ENCODE peak calls at places on chromosome 11, in seven cellular contexts. F is left lung, L is coronary artery, O is NB4, N is right lobe of liver, Z is HFFc6, B is H9. J is an unnamed sample.

GRCh38 chr11:5123802-5124521 is 14.2 kb downstream of the OR52A5 start:
- DNase-seq in F (no peak), L (no peak), O (peak), N (peak), Z (peak), B (peak), J (peak)

GRCh38 chr11:1102996-1103395 is 28.3 kb downstream of the MUC2 start:
- DNase-seq in F (peak), L (no peak), O (no peak), N (no peak), Z (no peak), B (no peak), J (no peak)

GRCh38 chr11:77152846-77153245 is 24.8 kb downstream of the MYO7A start:
- DNase-seq in F (no peak), L (no peak), O (no peak), N (no peak), Z (no peak), B (no peak), J (no peak)

GRCh38 chr11:109435121-109435742 is 13.2 kb downstream of the C11orf87 start:
- DNase-seq in F (no peak), L (no peak), O (no peak), N (no peak), Z (no peak), B (no peak), J (no peak)

GRCh38 chr11:2376751-2377451 is at the start of gene CD81:
- DNase-seq in F (peak), L (no peak), O (peak), N (peak), Z (no peak), B (peak), J (no peak)

GRCh38 chr11:62223095-62223494 is 14.6 kb downstream of the SCGB2A1 start:
- DNase-seq in F (no peak), L (no peak), O (no peak), N (no peak), Z (no peak), B (no peak), J (no peak)

GRCh38 chr11:113384551-113384950 is 3.0 kb upstream of the ANKK1 start:
- DNase-seq in F (no peak), L (no peak), O (no peak), N (no peak), Z (peak), B (peak), J (no peak)

GRCh38 chr11:105000167-105000566 is 22.8 kb downstream of the CASP5 start:
- DNase-seq in F (no peak), L (no peak), O (peak), N (no peak), Z (no peak), B (no peak), J (no peak)

GRCh38 chr11:123653997-123654565 is 343 bp downstream of the SCN3B start:
- DNase-seq in F (peak), L (no peak), O (peak), N (no peak), Z (no peak), B (peak), J (no peak)

GRCh38 chr11:128521697-128522062 is 65.7 kb downstream of the ETS1 start:
- DNase-seq in F (peak), L (peak), O (no peak), N (peak), Z (no peak), B (no peak), J (no peak)

GRCh38 chr11:17563961-17564686 is 17.1 kb downstream of the OTOG start:
- DNase-seq in F (no peak), L (peak), O (no peak), N (peak), Z (no peak), B (no peak), J (no peak)

GRCh38 chr11:7019500-7020182 is 505 bp downstream of the ZNF214 start:
- DNase-seq in F (peak), L (peak), O (no peak), N (peak), Z (no peak), B (peak), J (no peak)

GRCh38 chr11:13667795-13668101 is 720 bp upstream of the FAR1 start:
- DNase-seq in F (no peak), L (no peak), O (no peak), N (no peak), Z (no peak), B (no peak), J (no peak)

GRCh38 chr11:12182650-12183511 is 72.5 kb downstream of the MICAL2 start:
- DNase-seq in F (no peak), L (peak), O (peak), N (no peak), Z (peak), B (no peak), J (no peak)

GRCh38 chr11:2276280-2276998 is 6.1 kb upstream of the ASCL2 start:
- DNase-seq in F (no peak), L (peak), O (no peak), N (no peak), Z (no peak), B (no peak), J (peak)

GRCh38 chr11:35145249-35145648 is 6.3 kb downstream of the CD44 start:
- DNase-seq in F (no peak), L (no peak), O (peak), N (no peak), Z (no peak), B (no peak), J (no peak)

GRCh38 chr11:416757-417621 is 2.2 kb upstream of the SIGIRR start:
- DNase-seq in F (peak), L (no peak), O (peak), N (no peak), Z (no peak), B (peak), J (no peak)

GRCh38 chr11:104094576-104094975 is 58.1 kb downstream of the DDI1 start:
- DNase-seq in F (no peak), L (no peak), O (no peak), N (no peak), Z (peak), B (no peak), J (no peak)

GRCh38 chr11:128691802-128692749 is 1.8 kb upstream of the FLI1 start:
- DNase-seq in F (peak), L (no peak), O (no peak), N (no peak), Z (no peak), B (peak), J (no peak)

GRCh38 chr11:65316979-65317786 is 2.5 kb downstream of the CDC42EP2 start:
- DNase-seq in F (peak), L (no peak), O (no peak), N (peak), Z (peak), B (peak), J (no peak)

GRCh38 chr11:58796333-58797049 is 48.0 kb downstream of the GLYATL2 start:
- DNase-seq in F (no peak), L (no peak), O (no peak), N (peak), Z (no peak), B (no peak), J (no peak)

GRCh38 chr11:67732045-67732787 is 57.8 kb upstream of the ALDH3B2 start:
- DNase-seq in F (peak), L (no peak), O (no peak), N (no peak), Z (no peak), B (peak), J (no peak)
- TF ChIP-seq CTCF in F (peak), L (no peak), O (no peak), N (no peak), Z (peak), B (peak), J (no peak)

GRCh38 chr11:100863080-100863581 is 176.0 kb downstream of the ARHGAP42 start:
- DNase-seq in F (no peak), L (no peak), O (peak), N (no peak), Z (peak), B (no peak), J (no peak)
- TF ChIP-seq CTCF in F (no peak), L (no peak), O (no peak), N (no peak), Z (no peak), B (no peak), J (no peak)

DNA sequence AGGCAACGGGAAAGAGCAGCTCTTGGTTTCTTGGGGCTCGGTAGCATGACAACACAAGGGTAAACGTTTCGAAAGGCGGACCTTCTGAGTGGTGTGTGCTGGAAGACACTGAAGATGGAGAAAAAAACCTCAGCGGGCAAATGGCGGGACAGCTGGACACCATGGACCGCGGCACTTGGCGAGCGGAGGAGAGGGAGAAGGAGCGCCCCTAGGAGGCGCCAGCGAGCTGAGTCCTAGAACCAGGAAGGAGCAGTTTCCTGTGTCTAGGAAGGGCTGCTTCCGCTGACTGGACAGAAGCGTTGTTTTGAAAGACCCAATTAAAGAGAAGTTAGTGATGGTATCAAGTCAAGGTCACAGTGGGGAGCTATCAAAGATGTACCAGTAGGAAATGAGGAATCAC is 44.0 kb upstream of the OPCML start:
- DNase-seq in F (no peak), L (no peak), O (peak), N (no peak), Z (no peak), B (peak), J (no peak)
- TF ChIP-seq CTCF in F (no peak), L (no peak), O (peak), N (no peak), Z (no peak), B (peak), J (no peak)

DNA sequence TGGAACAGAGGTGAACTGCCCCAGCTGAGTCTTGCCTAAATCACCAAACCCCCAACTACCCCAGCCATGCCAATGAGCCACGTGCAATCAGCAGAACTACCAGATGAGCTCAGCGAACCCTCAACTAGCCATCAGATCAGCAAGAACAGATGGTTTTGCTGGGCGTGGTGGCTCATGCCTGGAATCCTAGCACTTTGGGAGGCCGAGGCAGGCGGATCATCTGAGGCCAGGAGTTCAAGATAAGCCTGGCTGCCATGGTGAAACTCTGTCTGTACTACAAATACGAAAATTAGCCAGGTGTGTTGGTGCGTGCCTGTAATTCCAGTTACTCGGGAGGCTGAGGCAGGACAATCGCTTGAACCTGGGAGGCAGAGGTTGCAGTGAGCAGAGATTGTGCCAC is 374.3 kb downstream of the NXPE2 start:
- DNase-seq in F (no peak), L (no peak), O (no peak), N (no peak), Z (no peak), B (no peak), J (no peak)
- TF ChIP-seq CTCF in F (no peak), L (no peak), O (no peak), N (no peak), Z (no peak), B (no peak), J (no peak)

DNA sequence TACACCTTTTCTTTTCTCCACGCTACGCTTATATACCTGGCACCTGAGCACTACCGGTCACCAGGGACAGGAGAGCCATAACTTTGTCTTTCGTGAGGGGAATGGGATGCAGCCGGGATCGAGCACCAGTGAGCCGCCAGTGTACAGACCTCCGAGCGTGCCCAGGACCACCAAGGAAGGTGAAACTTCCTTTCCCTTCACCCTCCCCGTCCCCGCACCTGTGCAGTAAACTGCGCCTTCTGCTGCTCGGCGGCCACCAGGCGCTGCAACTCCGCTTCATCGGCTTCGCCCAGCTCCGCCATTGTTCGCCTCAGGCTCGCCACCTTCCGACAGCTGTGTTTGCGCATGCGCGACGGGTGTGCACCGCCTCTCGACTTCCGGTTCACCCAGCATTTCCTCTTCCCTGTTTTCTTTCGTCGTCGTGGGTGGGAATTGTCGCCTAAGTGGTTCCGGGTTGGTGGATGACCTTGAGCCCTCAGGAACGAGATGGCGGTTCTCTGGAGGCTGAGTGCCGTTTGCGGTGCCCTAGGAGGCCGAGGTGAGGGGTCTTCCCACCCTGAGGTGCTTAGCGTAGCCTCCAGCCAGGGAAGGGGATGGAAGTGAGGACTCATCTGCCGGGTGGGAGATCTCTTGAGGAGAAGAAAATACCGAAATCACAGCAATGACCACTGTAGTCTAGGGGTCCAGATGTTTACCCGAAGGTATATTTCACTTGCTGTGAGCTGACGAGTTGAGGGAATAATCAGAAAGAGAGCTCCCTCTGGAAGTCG is at the start of the genes SDHD and TIMM8B:
- DNase-seq in F (peak), L (peak), O (peak), N (peak), Z (peak), B (peak), J (peak)
- TF ChIP-seq CTCF in F (no peak), L (no peak), O (no peak), N (peak), Z (peak), B (peak), J (peak)

GRCh38 chr11:3969200-3969599 is 113.7 kb downstream of the STIM1 start:
- DNase-seq in F (no peak), L (no peak), O (no peak), N (no peak), Z (no peak), B (no peak), J (no peak)

GRCh38 chr11:3969613-3970012 is 114.1 kb downstream of the STIM1 start:
- DNase-seq in F (no peak), L (no peak), O (no peak), N (no peak), Z (no peak), B (no peak), J (no peak)

GRCh38 chr11:3970101-3970500 is 114.6 kb downstream of the STIM1 start:
- DNase-seq in F (no peak), L (no peak), O (no peak), N (no peak), Z (no peak), B (no peak), J (no peak)

GRCh38 chr11:3972431-3972830 is 117.0 kb downstream of the STIM1 start:
- DNase-seq in F (no peak), L (no peak), O (no peak), N (no peak), Z (no peak), B (no peak), J (no peak)

GRCh38 chr11:3971756-3972404 is 116.4 kb downstream of the STIM1 start:
- DNase-seq in F (no peak), L (no peak), O (peak), N (no peak), Z (peak), B (no peak), J (no peak)
- TF ChIP-seq CTCF in F (no peak), L (no peak), O (no peak), N (no peak), Z (peak), B (no peak), J (no peak)

J was measured in osteocyte.